ENCODE peak calls at places on chromosomes 13 and 19, in eight cellular contexts. One of them, this sample, is unnamed.

GRCh38 chr19:33212773-33213172 is 12.9 kb downstream of the SLC7A10 start:
- DNase-seq in HCT116: no peak
- DNase-seq in IMR-90: no peak
- DNase-seq in DND-41: no peak
- DNase-seq in GM23338: no peak
- DNase-seq in fibroblast of lung: no peak
- DNase-seq in K562: no peak
- DNase-seq in mesenchymal stem cell: no peak
- DNase-seq in this sample: no peak

GRCh38 chr13:98386632-98387031 is 190.3 kb downstream of the STK24 start:
- DNase-seq in HCT116: no peak
- DNase-seq in IMR-90: no peak
- DNase-seq in DND-41: no peak
- DNase-seq in GM23338: no peak
- DNase-seq in fibroblast of lung: no peak
- DNase-seq in K562: no peak
- DNase-seq in mesenchymal stem cell: no peak
- DNase-seq in this sample: no peak

GRCh38 chr13:22800726-22801401 is 379.9 kb upstream of the SGCG start:
- DNase-seq in HCT116: no peak
- DNase-seq in IMR-90: peak; percentile 0
- DNase-seq in DND-41: no peak
- DNase-seq in GM23338: no peak
- DNase-seq in fibroblast of lung: peak; percentile 13
- DNase-seq in K562: no peak
- DNase-seq in mesenchymal stem cell: no peak
- DNase-seq in this sample: no peak

GRCh38 chr13:32496574-32497160 is 41.9 kb downstream of the N4BP2L2 start:
- DNase-seq in HCT116: no peak
- DNase-seq in IMR-90: no peak
- DNase-seq in DND-41: no peak
- DNase-seq in GM23338: no peak
- DNase-seq in fibroblast of lung: no peak
- DNase-seq in K562: peak; percentile 9
- DNase-seq in mesenchymal stem cell: no peak
- DNase-seq in this sample: no peak

GRCh38 chr19:39031368-39032163 is 783 bp downstream of the FBXO27 start:
- DNase-seq in HCT116: peak; percentile 94
- DNase-seq in IMR-90: no peak
- DNase-seq in DND-41: peak; percentile 23
- DNase-seq in GM23338: peak; percentile 99
- DNase-seq in fibroblast of lung: peak; percentile 18
- DNase-seq in K562: peak; percentile 97
- DNase-seq in mesenchymal stem cell: peak; percentile 43
- DNase-seq in this sample: peak; percentile 91

GRCh38 chr13:94351292-94352000 is 128.0 kb downstream of the DCT start:
- DNase-seq in HCT116: no peak
- DNase-seq in IMR-90: peak; percentile 92
- DNase-seq in DND-41: no peak
- DNase-seq in GM23338: no peak
- DNase-seq in fibroblast of lung: peak; percentile 54
- DNase-seq in K562: no peak
- DNase-seq in mesenchymal stem cell: peak; percentile 86
- DNase-seq in this sample: peak; percentile 74

GRCh38 chr13:73274147-73274546 is 215.3 kb downstream of the KLF5 start:
- DNase-seq in HCT116: no peak
- DNase-seq in IMR-90: peak; percentile 27
- DNase-seq in DND-41: no peak
- DNase-seq in GM23338: no peak
- DNase-seq in fibroblast of lung: no peak
- DNase-seq in K562: no peak
- DNase-seq in mesenchymal stem cell: no peak
- DNase-seq in this sample: no peak

GRCh38 chr13:53142301-53142700 is 113.7 kb downstream of the OLFM4 start:
- DNase-seq in HCT116: no peak
- DNase-seq in IMR-90: peak; percentile 30
- DNase-seq in DND-41: no peak
- DNase-seq in GM23338: no peak
- DNase-seq in fibroblast of lung: no peak
- DNase-seq in K562: no peak
- DNase-seq in mesenchymal stem cell: no peak
- DNase-seq in this sample: no peak

GRCh38 chr19:3108775-3109174 is 14.6 kb downstream of the GNA11 start:
- DNase-seq in HCT116: no peak
- DNase-seq in IMR-90: peak; percentile 50
- DNase-seq in DND-41: peak; percentile 81
- DNase-seq in GM23338: peak; percentile 92
- DNase-seq in fibroblast of lung: peak; percentile 53
- DNase-seq in K562: peak; percentile 75
- DNase-seq in mesenchymal stem cell: peak; percentile 69
- DNase-seq in this sample: peak; percentile 99

GRCh38 chr19:30520735-30521479 is 148.7 kb downstream of the ZNF536 start:
- DNase-seq in HCT116: no peak
- DNase-seq in IMR-90: no peak
- DNase-seq in DND-41: no peak
- DNase-seq in GM23338: no peak
- DNase-seq in fibroblast of lung: no peak
- DNase-seq in K562: no peak
- DNase-seq in mesenchymal stem cell: no peak
- DNase-seq in this sample: peak; percentile 50

GRCh38 chr13:90493667-90494066 is 853.8 kb upstream of the MIR17HG start:
- DNase-seq in HCT116: no peak
- DNase-seq in IMR-90: no peak
- DNase-seq in DND-41: no peak
- DNase-seq in GM23338: no peak
- DNase-seq in fibroblast of lung: no peak
- DNase-seq in K562: no peak
- DNase-seq in mesenchymal stem cell: no peak
- DNase-seq in this sample: no peak

GRCh38 chr13:31161583-31162150 is at the start of gene HSPH1:
- DNase-seq in HCT116: peak; percentile 91
- DNase-seq in IMR-90: peak; percentile 97
- DNase-seq in DND-41: peak; percentile 97
- DNase-seq in GM23338: peak; percentile 98
- DNase-seq in fibroblast of lung: peak; percentile 97
- DNase-seq in K562: peak; percentile 92
- DNase-seq in mesenchymal stem cell: peak; percentile 99
- DNase-seq in this sample: peak; percentile 96
- H3K36me3 ChIP-seq in HCT116: peaks cover 25% of the 10 kb centered on the region
- H3K36me3 ChIP-seq in IMR-90: peaks cover 2% of the 10 kb centered on the region
- H3K36me3 ChIP-seq in DND-41: peaks cover 33% of the 10 kb centered on the region
- H3K36me3 ChIP-seq in GM23338: peaks cover 11% of the 10 kb centered on the region
- H3K36me3 ChIP-seq in fibroblast of lung: no peaks in the 10 kb centered on the region
- H3K36me3 ChIP-seq in K562: peaks cover 25% of the 10 kb centered on the region
- H3K36me3 ChIP-seq in mesenchymal stem cell: peaks cover 15% of the 10 kb centered on the region
- H3K36me3 ChIP-seq in this sample: peaks cover 13% of the 10 kb centered on the region

GRCh38 chr19:17303940-17304267 is 679 bp upstream of the ABHD8 start:
- DNase-seq in HCT116: no peak
- DNase-seq in IMR-90: no peak
- DNase-seq in DND-41: no peak
- DNase-seq in GM23338: no peak
- DNase-seq in fibroblast of lung: no peak
- DNase-seq in K562: no peak
- DNase-seq in mesenchymal stem cell: no peak
- DNase-seq in this sample: no peak

GRCh38 chr19:17304386-17305047 is 1.2 kb upstream of the MRPL34 start:
- DNase-seq in HCT116: no peak
- DNase-seq in IMR-90: no peak
- DNase-seq in DND-41: no peak
- DNase-seq in GM23338: no peak
- DNase-seq in fibroblast of lung: no peak
- DNase-seq in K562: no peak
- DNase-seq in mesenchymal stem cell: no peak
- DNase-seq in this sample: peak; percentile 21

GRCh38 chr19:17302391-17303166 is 646 bp downstream of the ABHD8 start:
- DNase-seq in HCT116: no peak
- DNase-seq in IMR-90: no peak
- DNase-seq in DND-41: no peak
- DNase-seq in GM23338: peak; percentile 72
- DNase-seq in fibroblast of lung: no peak
- DNase-seq in K562: no peak
- DNase-seq in mesenchymal stem cell: no peak
- DNase-seq in this sample: peak; percentile 84

GRCh38 chr19:17305211-17305516 is 508 bp upstream of the MRPL34 start:
- DNase-seq in HCT116: no peak
- DNase-seq in IMR-90: no peak
- DNase-seq in DND-41: no peak
- DNase-seq in GM23338: no peak
- DNase-seq in fibroblast of lung: no peak
- DNase-seq in K562: no peak
- DNase-seq in mesenchymal stem cell: no peak
- DNase-seq in this sample: no peak

GRCh38 chr19:17303167-17303939 is at the start of gene ABHD8:
- DNase-seq in HCT116: peak; percentile 92
- DNase-seq in IMR-90: peak; percentile 94
- DNase-seq in DND-41: peak; percentile 45
- DNase-seq in GM23338: peak; percentile 99
- DNase-seq in fibroblast of lung: peak; percentile 96
- DNase-seq in K562: peak; percentile 95
- DNase-seq in mesenchymal stem cell: peak; percentile 94
- DNase-seq in this sample: peak; percentile 100
- H2AFZ ChIP-seq in HCT116: no peak within 1 kb of the TSS
- H2AFZ ChIP-seq in IMR-90: peak within 1 kb of the TSS; percentile 90
- H2AFZ ChIP-seq in DND-41: no peak within 1 kb of the TSS
- H2AFZ ChIP-seq in GM23338: no peak within 1 kb of the TSS
- H2AFZ ChIP-seq in fibroblast of lung: peak within 1 kb of the TSS; percentile 35
- H2AFZ ChIP-seq in K562: peak within 1 kb of the TSS; percentile 84
- H2AFZ ChIP-seq in mesenchymal stem cell: no peak within 1 kb of the TSS
- H2AFZ ChIP-seq in this sample: peak within 1 kb of the TSS; percentile 92

GRCh38 chr19:37975071-37975470 is 68.1 kb downstream of the SIPA1L3 start:
- DNase-seq in HCT116: no peak
- DNase-seq in IMR-90: no peak
- DNase-seq in DND-41: no peak
- DNase-seq in GM23338: no peak
- DNase-seq in fibroblast of lung: no peak
- DNase-seq in K562: no peak
- DNase-seq in mesenchymal stem cell: no peak
- DNase-seq in this sample: no peak
- H3K27ac ChIP-seq in HCT116: no peak overlapping the region
- H3K27ac ChIP-seq in IMR-90: no peak overlapping the region
- H3K27ac ChIP-seq in DND-41: no peak overlapping the region
- H3K27ac ChIP-seq in GM23338: no peak overlapping the region
- H3K27ac ChIP-seq in fibroblast of lung: no peak overlapping the region
- H3K27ac ChIP-seq in K562: no peak overlapping the region
- H3K27ac ChIP-seq in mesenchymal stem cell: no peak overlapping the region
- H3K27ac ChIP-seq in this sample: peak overlapping the region; percentile 5

DNA sequence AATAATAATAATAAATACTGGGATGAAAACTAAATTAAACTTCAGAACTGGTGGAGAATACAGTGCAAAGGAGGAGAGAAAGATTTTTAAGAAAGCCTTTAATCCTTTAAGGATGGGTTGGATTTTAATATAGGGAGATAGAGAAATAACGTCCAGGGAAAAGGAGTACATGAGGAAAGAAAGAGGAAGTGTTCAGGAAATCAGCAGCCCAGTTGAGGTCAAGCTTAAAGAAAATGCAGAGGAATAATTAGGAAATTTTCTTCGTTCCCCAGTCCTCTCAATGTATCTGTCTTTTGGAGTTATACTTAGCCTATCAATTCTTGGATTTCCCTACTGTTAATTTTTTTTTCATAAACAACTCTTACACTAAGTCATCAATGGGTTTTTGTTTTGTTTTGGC is 47.7 kb downstream of the INTS6 start:
- DNase-seq in HCT116: no peak
- DNase-seq in IMR-90: no peak
- DNase-seq in DND-41: no peak
- DNase-seq in GM23338: no peak
- DNase-seq in fibroblast of lung: no peak
- DNase-seq in K562: no peak
- DNase-seq in mesenchymal stem cell: no peak
- DNase-seq in this sample: no peak
- H3K36me3 ChIP-seq in HCT116: no peaks in the 10 kb centered on the region
- H3K36me3 ChIP-seq in IMR-90: peaks cover 5% of the 10 kb centered on the region
- H3K36me3 ChIP-seq in DND-41: peaks cover 10% of the 10 kb centered on the region
- H3K36me3 ChIP-seq in GM23338: no peaks in the 10 kb centered on the region
- H3K36me3 ChIP-seq in fibroblast of lung: no peaks in the 10 kb centered on the region
- H3K36me3 ChIP-seq in K562: peaks cover 4% of the 10 kb centered on the region
- H3K36me3 ChIP-seq in mesenchymal stem cell: peaks cover 37% of the 10 kb centered on the region
- H3K36me3 ChIP-seq in this sample: no peaks in the 10 kb centered on the region

GRCh38 chr19:55857974-55858373 is 21.6 kb downstream of the NLRP4 start:
- DNase-seq in HCT116: no peak
- DNase-seq in IMR-90: no peak
- DNase-seq in DND-41: no peak
- DNase-seq in GM23338: no peak
- DNase-seq in fibroblast of lung: no peak
- DNase-seq in K562: no peak
- DNase-seq in mesenchymal stem cell: no peak
- DNase-seq in this sample: no peak

GRCh38 chr19:55855160-55855559 is 18.8 kb downstream of the NLRP4 start:
- DNase-seq in HCT116: no peak
- DNase-seq in IMR-90: no peak
- DNase-seq in DND-41: no peak
- DNase-seq in GM23338: no peak
- DNase-seq in fibroblast of lung: no peak
- DNase-seq in K562: no peak
- DNase-seq in mesenchymal stem cell: no peak
- DNase-seq in this sample: peak; percentile 46

GRCh38 chr19:55858401-55858800 is 22.1 kb downstream of the NLRP4 start:
- DNase-seq in HCT116: no peak
- DNase-seq in IMR-90: no peak
- DNase-seq in DND-41: no peak
- DNase-seq in GM23338: no peak
- DNase-seq in fibroblast of lung: no peak
- DNase-seq in K562: no peak
- DNase-seq in mesenchymal stem cell: no peak
- DNase-seq in this sample: no peak

GRCh38 chr19:55857149-55857548 is 20.8 kb downstream of the NLRP4 start:
- DNase-seq in HCT116: no peak
- DNase-seq in IMR-90: no peak
- DNase-seq in DND-41: no peak
- DNase-seq in GM23338: no peak
- DNase-seq in fibroblast of lung: no peak
- DNase-seq in K562: no peak
- DNase-seq in mesenchymal stem cell: no peak
- DNase-seq in this sample: no peak
- H2AFZ ChIP-seq in HCT116: no peak overlapping the region
- H2AFZ ChIP-seq in IMR-90: no peak overlapping the region
- H2AFZ ChIP-seq in DND-41: no peak overlapping the region
- H2AFZ ChIP-seq in GM23338: no peak overlapping the region
- H2AFZ ChIP-seq in fibroblast of lung: no peak overlapping the region
- H2AFZ ChIP-seq in K562: no peak overlapping the region
- H2AFZ ChIP-seq in mesenchymal stem cell: no peak overlapping the region
- H2AFZ ChIP-seq in this sample: no peak overlapping the region

GRCh38 chr19:54388001-54388802 is 23.5 kb upstream of the LAIR1 start:
- DNase-seq in HCT116: no peak
- DNase-seq in IMR-90: no peak
- DNase-seq in DND-41: peak; percentile 93
- DNase-seq in GM23338: peak; percentile 33
- DNase-seq in fibroblast of lung: no peak
- DNase-seq in K562: no peak
- DNase-seq in mesenchymal stem cell: no peak
- DNase-seq in this sample: peak; percentile 65
- H3K27ac ChIP-seq in HCT116: no peak overlapping the region
- H3K27ac ChIP-seq in IMR-90: no peak overlapping the region
- H3K27ac ChIP-seq in DND-41: peak overlapping the region; percentile 91
- H3K27ac ChIP-seq in GM23338: no peak overlapping the region
- H3K27ac ChIP-seq in fibroblast of lung: no peak overlapping the region
- H3K27ac ChIP-seq in K562: no peak overlapping the region
- H3K27ac ChIP-seq in mesenchymal stem cell: no peak overlapping the region
- H3K27ac ChIP-seq in this sample: no peak overlapping the region

This sample was measured in osteoblast.